ENCODE peak calls at places on chromosomes 2 and 18, in ten cellular contexts. One of them, this sample, is unnamed.

GRCh38 chr2:128187032-128187654 is 96.1 kb downstream of the UGGT1 start:
- DNase-seq in thoracic aorta: no peak
- DNase-seq in activated CD4-positive, alpha-beta T cell treated with anti-CD3 and anti-CD28 coated beads, Interleukin-2, amount 50 U/mL, for 48 hours: no peak
- DNase-seq in ascending aorta: no peak
- DNase-seq in A172: peak; percentile 73
- DNase-seq in Karpas-422: no peak
- DNase-seq in NCI-H1694 treated with DMSO at 0.1 percent for 48 hours: no peak
- DNase-seq in stimulated activated CD4-positive, alpha-beta T cell treated with anti-CD3 and anti-CD28 coated beads, TNF-alpha, amount 100 ng/mL, for 1 hour: no peak
- DNase-seq in activated T-cell treated with anti-CD3 and anti-CD28 coated beads for 1 hour: no peak
- DNase-seq in DMS153: no peak
- DNase-seq in this sample: peak; percentile 27

GRCh38 chr2:71798266-71799012 is 345.1 kb downstream of the DYSF start:
- DNase-seq in ascending aorta: peak; percentile 63
- DNase-seq in stimulated activated CD4-positive, alpha-beta T cell treated with anti-CD3 and anti-CD28 coated beads, TNF-alpha, amount 100 ng/mL, for 1 hour: no peak
- DNase-seq in DMS153: no peak
- DNase-seq in activated CD4-positive, alpha-beta T cell treated with anti-CD3 and anti-CD28 coated beads, Interleukin-2, amount 50 U/mL, for 48 hours: peak; percentile 27
- DNase-seq in NCI-H1694 treated with DMSO at 0.1 percent for 48 hours: peak; percentile 13
- DNase-seq in activated T-cell treated with anti-CD3 and anti-CD28 coated beads for 1 hour: no peak
- DNase-seq in thoracic aorta: no peak
- DNase-seq in A172: peak; percentile 47
- DNase-seq in Karpas-422: peak; percentile 78
- DNase-seq in this sample: no peak

GRCh38 chr2:239351687-239352086 is 49.1 kb downstream of the HDAC4 start:
- DNase-seq in activated T-cell treated with anti-CD3 and anti-CD28 coated beads for 1 hour: no peak
- DNase-seq in activated CD4-positive, alpha-beta T cell treated with anti-CD3 and anti-CD28 coated beads, Interleukin-2, amount 50 U/mL, for 48 hours: no peak
- DNase-seq in Karpas-422: no peak
- DNase-seq in DMS153: no peak
- DNase-seq in thoracic aorta: no peak
- DNase-seq in stimulated activated CD4-positive, alpha-beta T cell treated with anti-CD3 and anti-CD28 coated beads, TNF-alpha, amount 100 ng/mL, for 1 hour: no peak
- DNase-seq in A172: no peak
- DNase-seq in ascending aorta: peak; percentile 52
- DNase-seq in NCI-H1694 treated with DMSO at 0.1 percent for 48 hours: no peak
- DNase-seq in this sample: no peak

GRCh38 chr2:146527166-146527565 is 1317.7 kb upstream of the ACVR2A start:
- DNase-seq in thoracic aorta: no peak
- DNase-seq in DMS153: no peak
- DNase-seq in activated CD4-positive, alpha-beta T cell treated with anti-CD3 and anti-CD28 coated beads, Interleukin-2, amount 50 U/mL, for 48 hours: no peak
- DNase-seq in NCI-H1694 treated with DMSO at 0.1 percent for 48 hours: no peak
- DNase-seq in ascending aorta: no peak
- DNase-seq in activated T-cell treated with anti-CD3 and anti-CD28 coated beads for 1 hour: no peak
- DNase-seq in stimulated activated CD4-positive, alpha-beta T cell treated with anti-CD3 and anti-CD28 coated beads, TNF-alpha, amount 100 ng/mL, for 1 hour: no peak
- DNase-seq in A172: peak; percentile 38
- DNase-seq in Karpas-422: no peak
- DNase-seq in this sample: no peak

GRCh38 chr2:57987835-57988573 is 58.6 kb upstream of the VRK2 start:
- DNase-seq in ascending aorta: no peak
- DNase-seq in DMS153: no peak
- DNase-seq in activated CD4-positive, alpha-beta T cell treated with anti-CD3 and anti-CD28 coated beads, Interleukin-2, amount 50 U/mL, for 48 hours: no peak
- DNase-seq in Karpas-422: no peak
- DNase-seq in NCI-H1694 treated with DMSO at 0.1 percent for 48 hours: no peak
- DNase-seq in stimulated activated CD4-positive, alpha-beta T cell treated with anti-CD3 and anti-CD28 coated beads, TNF-alpha, amount 100 ng/mL, for 1 hour: no peak
- DNase-seq in A172: peak; percentile 13
- DNase-seq in thoracic aorta: no peak
- DNase-seq in activated T-cell treated with anti-CD3 and anti-CD28 coated beads for 1 hour: no peak
- DNase-seq in this sample: no peak

GRCh38 chr2:144659731-144660275 is 139.9 kb upstream of the ZEB2 start:
- DNase-seq in thoracic aorta: peak; percentile 30
- DNase-seq in stimulated activated CD4-positive, alpha-beta T cell treated with anti-CD3 and anti-CD28 coated beads, TNF-alpha, amount 100 ng/mL, for 1 hour: no peak
- DNase-seq in NCI-H1694 treated with DMSO at 0.1 percent for 48 hours: no peak
- DNase-seq in A172: peak; percentile 98
- DNase-seq in DMS153: no peak
- DNase-seq in activated T-cell treated with anti-CD3 and anti-CD28 coated beads for 1 hour: peak; percentile 1
- DNase-seq in activated CD4-positive, alpha-beta T cell treated with anti-CD3 and anti-CD28 coated beads, Interleukin-2, amount 50 U/mL, for 48 hours: peak; percentile 37
- DNase-seq in ascending aorta: peak; percentile 71
- DNase-seq in Karpas-422: no peak
- DNase-seq in this sample: no peak

GRCh38 chr2:236498369-236498768 is 71.3 kb upstream of the ACKR3 start:
- DNase-seq in NCI-H1694 treated with DMSO at 0.1 percent for 48 hours: no peak
- DNase-seq in DMS153: no peak
- DNase-seq in ascending aorta: no peak
- DNase-seq in A172: peak; percentile 67
- DNase-seq in stimulated activated CD4-positive, alpha-beta T cell treated with anti-CD3 and anti-CD28 coated beads, TNF-alpha, amount 100 ng/mL, for 1 hour: no peak
- DNase-seq in activated CD4-positive, alpha-beta T cell treated with anti-CD3 and anti-CD28 coated beads, Interleukin-2, amount 50 U/mL, for 48 hours: no peak
- DNase-seq in Karpas-422: no peak
- DNase-seq in activated T-cell treated with anti-CD3 and anti-CD28 coated beads for 1 hour: no peak
- DNase-seq in thoracic aorta: no peak
- DNase-seq in this sample: no peak

GRCh38 chr2:95031726-95032116 is 6.2 kb downstream of the MAL start:
- DNase-seq in stimulated activated CD4-positive, alpha-beta T cell treated with anti-CD3 and anti-CD28 coated beads, TNF-alpha, amount 100 ng/mL, for 1 hour: no peak
- DNase-seq in A172: no peak
- DNase-seq in NCI-H1694 treated with DMSO at 0.1 percent for 48 hours: no peak
- DNase-seq in Karpas-422: no peak
- DNase-seq in activated CD4-positive, alpha-beta T cell treated with anti-CD3 and anti-CD28 coated beads, Interleukin-2, amount 50 U/mL, for 48 hours: no peak
- DNase-seq in ascending aorta: no peak
- DNase-seq in thoracic aorta: no peak
- DNase-seq in activated T-cell treated with anti-CD3 and anti-CD28 coated beads for 1 hour: no peak
- DNase-seq in DMS153: no peak
- DNase-seq in this sample: no peak

GRCh38 chr2:12183032-12183431 is 436.6 kb downstream of the LPIN1 start:
- DNase-seq in thoracic aorta: no peak
- DNase-seq in stimulated activated CD4-positive, alpha-beta T cell treated with anti-CD3 and anti-CD28 coated beads, TNF-alpha, amount 100 ng/mL, for 1 hour: no peak
- DNase-seq in DMS153: no peak
- DNase-seq in activated CD4-positive, alpha-beta T cell treated with anti-CD3 and anti-CD28 coated beads, Interleukin-2, amount 50 U/mL, for 48 hours: no peak
- DNase-seq in activated T-cell treated with anti-CD3 and anti-CD28 coated beads for 1 hour: no peak
- DNase-seq in NCI-H1694 treated with DMSO at 0.1 percent for 48 hours: no peak
- DNase-seq in Karpas-422: no peak
- DNase-seq in A172: no peak
- DNase-seq in ascending aorta: no peak
- DNase-seq in this sample: no peak

GRCh38 chr2:105502625-105503334 is 103.9 kb upstream of the FHL2 start:
- DNase-seq in thoracic aorta: no peak
- DNase-seq in A172: no peak
- DNase-seq in DMS153: no peak
- DNase-seq in activated CD4-positive, alpha-beta T cell treated with anti-CD3 and anti-CD28 coated beads, Interleukin-2, amount 50 U/mL, for 48 hours: no peak
- DNase-seq in Karpas-422: no peak
- DNase-seq in stimulated activated CD4-positive, alpha-beta T cell treated with anti-CD3 and anti-CD28 coated beads, TNF-alpha, amount 100 ng/mL, for 1 hour: no peak
- DNase-seq in NCI-H1694 treated with DMSO at 0.1 percent for 48 hours: no peak
- DNase-seq in activated T-cell treated with anti-CD3 and anti-CD28 coated beads for 1 hour: no peak
- DNase-seq in ascending aorta: no peak
- DNase-seq in this sample: no peak

GRCh38 chr2:216799873-216800421 is 59.9 kb downstream of the TNP1 start:
- DNase-seq in stimulated activated CD4-positive, alpha-beta T cell treated with anti-CD3 and anti-CD28 coated beads, TNF-alpha, amount 100 ng/mL, for 1 hour: no peak
- DNase-seq in thoracic aorta: no peak
- DNase-seq in activated CD4-positive, alpha-beta T cell treated with anti-CD3 and anti-CD28 coated beads, Interleukin-2, amount 50 U/mL, for 48 hours: no peak
- DNase-seq in DMS153: no peak
- DNase-seq in NCI-H1694 treated with DMSO at 0.1 percent for 48 hours: no peak
- DNase-seq in A172: peak; percentile 78
- DNase-seq in Karpas-422: no peak
- DNase-seq in ascending aorta: peak; percentile 80
- DNase-seq in activated T-cell treated with anti-CD3 and anti-CD28 coated beads for 1 hour: no peak
- DNase-seq in this sample: peak; percentile 85

GRCh38 chr18:64668563-64668962 is 519.7 kb upstream of the LINC00305 start:
- DNase-seq in NCI-H1694 treated with DMSO at 0.1 percent for 48 hours: no peak
- DNase-seq in Karpas-422: no peak
- DNase-seq in stimulated activated CD4-positive, alpha-beta T cell treated with anti-CD3 and anti-CD28 coated beads, TNF-alpha, amount 100 ng/mL, for 1 hour: no peak
- DNase-seq in ascending aorta: no peak
- DNase-seq in activated CD4-positive, alpha-beta T cell treated with anti-CD3 and anti-CD28 coated beads, Interleukin-2, amount 50 U/mL, for 48 hours: no peak
- DNase-seq in A172: no peak
- DNase-seq in DMS153: no peak
- DNase-seq in thoracic aorta: no peak
- DNase-seq in activated T-cell treated with anti-CD3 and anti-CD28 coated beads for 1 hour: no peak
- DNase-seq in this sample: no peak

GRCh38 chr2:28268386-28268785 is 124.3 kb upstream of the FOSL2 start:
- DNase-seq in Karpas-422: no peak
- DNase-seq in thoracic aorta: no peak
- DNase-seq in activated T-cell treated with anti-CD3 and anti-CD28 coated beads for 1 hour: no peak
- DNase-seq in DMS153: no peak
- DNase-seq in ascending aorta: no peak
- DNase-seq in stimulated activated CD4-positive, alpha-beta T cell treated with anti-CD3 and anti-CD28 coated beads, TNF-alpha, amount 100 ng/mL, for 1 hour: no peak
- DNase-seq in A172: no peak
- DNase-seq in NCI-H1694 treated with DMSO at 0.1 percent for 48 hours: no peak
- DNase-seq in activated CD4-positive, alpha-beta T cell treated with anti-CD3 and anti-CD28 coated beads, Interleukin-2, amount 50 U/mL, for 48 hours: no peak
- DNase-seq in this sample: no peak

GRCh38 chr2:29064746-29065478 is 9.4 kb downstream of the PCARE start:
- DNase-seq in thoracic aorta: no peak
- DNase-seq in DMS153: no peak
- DNase-seq in activated T-cell treated with anti-CD3 and anti-CD28 coated beads for 1 hour: no peak
- DNase-seq in Karpas-422: no peak
- DNase-seq in activated CD4-positive, alpha-beta T cell treated with anti-CD3 and anti-CD28 coated beads, Interleukin-2, amount 50 U/mL, for 48 hours: no peak
- DNase-seq in stimulated activated CD4-positive, alpha-beta T cell treated with anti-CD3 and anti-CD28 coated beads, TNF-alpha, amount 100 ng/mL, for 1 hour: no peak
- DNase-seq in A172: no peak
- DNase-seq in NCI-H1694 treated with DMSO at 0.1 percent for 48 hours: no peak
- DNase-seq in ascending aorta: no peak
- DNase-seq in this sample: no peak

GRCh38 chr2:129741623-129742022 is 237.8 kb upstream of the RAB6C start:
- DNase-seq in DMS153: no peak
- DNase-seq in Karpas-422: no peak
- DNase-seq in stimulated activated CD4-positive, alpha-beta T cell treated with anti-CD3 and anti-CD28 coated beads, TNF-alpha, amount 100 ng/mL, for 1 hour: no peak
- DNase-seq in A172: no peak
- DNase-seq in activated T-cell treated with anti-CD3 and anti-CD28 coated beads for 1 hour: no peak
- DNase-seq in activated CD4-positive, alpha-beta T cell treated with anti-CD3 and anti-CD28 coated beads, Interleukin-2, amount 50 U/mL, for 48 hours: no peak
- DNase-seq in ascending aorta: no peak
- DNase-seq in NCI-H1694 treated with DMSO at 0.1 percent for 48 hours: no peak
- DNase-seq in thoracic aorta: no peak
- DNase-seq in this sample: no peak

GRCh38 chr2:23653326-23653725 is 268.3 kb downstream of the KLHL29 start:
- DNase-seq in NCI-H1694 treated with DMSO at 0.1 percent for 48 hours: no peak
- DNase-seq in stimulated activated CD4-positive, alpha-beta T cell treated with anti-CD3 and anti-CD28 coated beads, TNF-alpha, amount 100 ng/mL, for 1 hour: no peak
- DNase-seq in thoracic aorta: no peak
- DNase-seq in A172: no peak
- DNase-seq in activated CD4-positive, alpha-beta T cell treated with anti-CD3 and anti-CD28 coated beads, Interleukin-2, amount 50 U/mL, for 48 hours: no peak
- DNase-seq in ascending aorta: no peak
- DNase-seq in activated T-cell treated with anti-CD3 and anti-CD28 coated beads for 1 hour: no peak
- DNase-seq in Karpas-422: no peak
- DNase-seq in DMS153: no peak
- DNase-seq in this sample: no peak

GRCh38 chr2:29450823-29451222 is 335.6 kb downstream of the CLIP4 start:
- DNase-seq in ascending aorta: no peak
- DNase-seq in activated CD4-positive, alpha-beta T cell treated with anti-CD3 and anti-CD28 coated beads, Interleukin-2, amount 50 U/mL, for 48 hours: no peak
- DNase-seq in DMS153: peak; percentile 62
- DNase-seq in activated T-cell treated with anti-CD3 and anti-CD28 coated beads for 1 hour: no peak
- DNase-seq in A172: no peak
- DNase-seq in NCI-H1694 treated with DMSO at 0.1 percent for 48 hours: no peak
- DNase-seq in thoracic aorta: no peak
- DNase-seq in Karpas-422: no peak
- DNase-seq in stimulated activated CD4-positive, alpha-beta T cell treated with anti-CD3 and anti-CD28 coated beads, TNF-alpha, amount 100 ng/mL, for 1 hour: no peak
- DNase-seq in this sample: no peak

GRCh38 chr18:5943514-5943913 is 48.2 kb upstream of the TMEM200C start:
- DNase-seq in stimulated activated CD4-positive, alpha-beta T cell treated with anti-CD3 and anti-CD28 coated beads, TNF-alpha, amount 100 ng/mL, for 1 hour: no peak
- DNase-seq in activated T-cell treated with anti-CD3 and anti-CD28 coated beads for 1 hour: no peak
- DNase-seq in ascending aorta: no peak
- DNase-seq in activated CD4-positive, alpha-beta T cell treated with anti-CD3 and anti-CD28 coated beads, Interleukin-2, amount 50 U/mL, for 48 hours: no peak
- DNase-seq in DMS153: no peak
- DNase-seq in Karpas-422: peak; percentile 48
- DNase-seq in NCI-H1694 treated with DMSO at 0.1 percent for 48 hours: peak; percentile 62
- DNase-seq in A172: no peak
- DNase-seq in thoracic aorta: no peak
- DNase-seq in this sample: no peak

GRCh38 chr2:88765154-88765948 is 73.9 kb downstream of the RPIA start:
- DNase-seq in Karpas-422: no peak
- DNase-seq in thoracic aorta: no peak
- DNase-seq in NCI-H1694 treated with DMSO at 0.1 percent for 48 hours: peak; percentile 11
- DNase-seq in A172: peak; percentile 23
- DNase-seq in ascending aorta: no peak
- DNase-seq in DMS153: peak; percentile 80
- DNase-seq in activated T-cell treated with anti-CD3 and anti-CD28 coated beads for 1 hour: peak; percentile 17
- DNase-seq in stimulated activated CD4-positive, alpha-beta T cell treated with anti-CD3 and anti-CD28 coated beads, TNF-alpha, amount 100 ng/mL, for 1 hour: peak; percentile 31
- DNase-seq in activated CD4-positive, alpha-beta T cell treated with anti-CD3 and anti-CD28 coated beads, Interleukin-2, amount 50 U/mL, for 48 hours: peak; percentile 62
- DNase-seq in this sample: no peak

GRCh38 chr2:45199973-45200372 is 190.7 kb upstream of the SIX2 start:
- DNase-seq in ascending aorta: no peak
- DNase-seq in activated CD4-positive, alpha-beta T cell treated with anti-CD3 and anti-CD28 coated beads, Interleukin-2, amount 50 U/mL, for 48 hours: no peak
- DNase-seq in A172: no peak
- DNase-seq in Karpas-422: no peak
- DNase-seq in stimulated activated CD4-positive, alpha-beta T cell treated with anti-CD3 and anti-CD28 coated beads, TNF-alpha, amount 100 ng/mL, for 1 hour: no peak
- DNase-seq in DMS153: no peak
- DNase-seq in activated T-cell treated with anti-CD3 and anti-CD28 coated beads for 1 hour: no peak
- DNase-seq in thoracic aorta: no peak
- DNase-seq in NCI-H1694 treated with DMSO at 0.1 percent for 48 hours: peak; percentile 65
- DNase-seq in this sample: no peak

GRCh38 chr2:143426296-143426695 is 297.1 kb downstream of the ARHGAP15 start:
- DNase-seq in stimulated activated CD4-positive, alpha-beta T cell treated with anti-CD3 and anti-CD28 coated beads, TNF-alpha, amount 100 ng/mL, for 1 hour: no peak
- DNase-seq in thoracic aorta: no peak
- DNase-seq in activated T-cell treated with anti-CD3 and anti-CD28 coated beads for 1 hour: no peak
- DNase-seq in NCI-H1694 treated with DMSO at 0.1 percent for 48 hours: no peak
- DNase-seq in A172: peak; percentile 61
- DNase-seq in ascending aorta: no peak
- DNase-seq in Karpas-422: no peak
- DNase-seq in DMS153: no peak
- DNase-seq in activated CD4-positive, alpha-beta T cell treated with anti-CD3 and anti-CD28 coated beads, Interleukin-2, amount 50 U/mL, for 48 hours: no peak
- DNase-seq in this sample: no peak

GRCh38 chr2:224257176-224257575 is 144.7 kb downstream of the FAM124B start:
- DNase-seq in A172: no peak
- DNase-seq in NCI-H1694 treated with DMSO at 0.1 percent for 48 hours: no peak
- DNase-seq in activated T-cell treated with anti-CD3 and anti-CD28 coated beads for 1 hour: no peak
- DNase-seq in stimulated activated CD4-positive, alpha-beta T cell treated with anti-CD3 and anti-CD28 coated beads, TNF-alpha, amount 100 ng/mL, for 1 hour: no peak
- DNase-seq in activated CD4-positive, alpha-beta T cell treated with anti-CD3 and anti-CD28 coated beads, Interleukin-2, amount 50 U/mL, for 48 hours: no peak
- DNase-seq in DMS153: no peak
- DNase-seq in thoracic aorta: no peak
- DNase-seq in ascending aorta: no peak
- DNase-seq in Karpas-422: no peak
- DNase-seq in this sample: no peak

This sample was measured in psoas muscle.